ENCODE peak calls at places on chromosomes 6 and 20, in ten cellular contexts. U, A, M, P, R, C, E, D, Q and G are unnamed samples.

GRCh38 chr6:19037607-19038006 is 650.5 kb downstream of the RNF144B start:
- DNase-seq in U (no peak), A (no peak), M (no peak), P (no peak), R (no peak), C (no peak), E (no peak), D (no peak), Q (no peak), G (no peak)

GRCh38 chr20:17610566-17611289 is 40.9 kb downstream of the DSTN start:
- DNase-seq in U (peak), A (no peak), M (peak), P (no peak), R (peak), C (no peak), E (peak), D (peak), Q (no peak), G (peak)

GRCh38 chr20:62476074-62476838 is 461 bp upstream of the GATA5 start:
- DNase-seq in U (no peak), A (no peak), M (no peak), P (peak), R (no peak), C (no peak), E (no peak), D (no peak), Q (no peak), G (peak)

GRCh38 chr6:97068211-97068610 is 143.7 kb downstream of the KLHL32 start:
- DNase-seq in U (no peak), A (peak), M (no peak), P (peak), R (peak), C (no peak), E (no peak), D (no peak), Q (no peak), G (no peak)

GRCh38 chr20:32986331-32986966 is 17.8 kb downstream of the SUN5 start:
- DNase-seq in U (no peak), A (no peak), M (no peak), P (no peak), R (no peak), C (no peak), E (no peak), D (no peak), Q (no peak), G (no peak)

GRCh38 chr6:109695468-109695867 is 4.4 kb downstream of the FIG4 start:
- DNase-seq in U (no peak), A (no peak), M (no peak), P (no peak), R (no peak), C (no peak), E (no peak), D (peak), Q (no peak), G (no peak)

GRCh38 chr6:45420083-45420908 is 42.6 kb upstream of the SUPT3H start:
- DNase-seq in U (peak), A (no peak), M (peak), P (peak), R (peak), C (no peak), E (peak), D (peak), Q (no peak), G (peak)

GRCh38 chr20:14915356-14915755 is 577.9 kb upstream of the FLRT3 start:
- DNase-seq in U (no peak), A (no peak), M (no peak), P (no peak), R (no peak), C (no peak), E (no peak), D (no peak), Q (no peak), G (no peak)

GRCh38 chr20:60453847-60454246 is 495.6 kb downstream of the CDH26 start:
- DNase-seq in U (no peak), A (no peak), M (no peak), P (no peak), R (no peak), C (no peak), E (no peak), D (no peak), Q (no peak), G (no peak)

GRCh38 chr6:20483902-20484497 is 50.3 kb upstream of the CDKAL1 start:
- DNase-seq in U (no peak), A (no peak), M (no peak), P (peak), R (peak), C (no peak), E (no peak), D (no peak), Q (no peak), G (no peak)

GRCh38 chr20:53176133-53176532 is 204.0 kb downstream of the TSHZ2 start:
- DNase-seq in U (no peak), A (no peak), M (no peak), P (no peak), R (no peak), C (no peak), E (no peak), D (no peak), Q (no peak), G (no peak)

GRCh38 chr20:48057739-48058138 is 272.5 kb upstream of the SULF2 start:
- DNase-seq in U (no peak), A (no peak), M (no peak), P (no peak), R (no peak), C (no peak), E (no peak), D (no peak), Q (no peak), G (no peak)

GRCh38 chr20:53935353-53936084 is 134.9 kb downstream of the BCAS1 start:
- DNase-seq in U (no peak), A (no peak), M (no peak), P (no peak), R (no peak), C (no peak), E (no peak), D (no peak), Q (no peak), G (no peak)

GRCh38 chr6:88587158-88587537 is 376.3 kb downstream of the RNGTT start:
- DNase-seq in U (no peak), A (no peak), M (no peak), P (no peak), R (no peak), C (no peak), E (no peak), D (no peak), Q (no peak), G (no peak)

GRCh38 chr6:105587349-105588115 is 184.7 kb upstream of the PREP start:
- DNase-seq in U (no peak), A (no peak), M (no peak), P (peak), R (peak), C (no peak), E (no peak), D (peak), Q (peak), G (peak)

GRCh38 chr20:8545212-8545611 is 413.1 kb downstream of the PLCB1 start:
- DNase-seq in U (no peak), A (no peak), M (no peak), P (peak), R (peak), C (no peak), E (no peak), D (peak), Q (no peak), G (no peak)

GRCh38 chr20:40997116-40997515 is 31.5 kb upstream of the TOP1 start:
- DNase-seq in U (no peak), A (no peak), M (no peak), P (no peak), R (no peak), C (no peak), E (no peak), D (no peak), Q (no peak), G (no peak)

GRCh38 chr20:51703446-51704287 is 64.5 kb downstream of the ATP9A start:
- DNase-seq in U (no peak), A (no peak), M (no peak), P (no peak), R (no peak), C (no peak), E (no peak), D (no peak), Q (no peak), G (no peak)

GRCh38 chr6:14382381-14383236 is 265.0 kb downstream of the CD83 start:
- DNase-seq in U (no peak), A (no peak), M (no peak), P (no peak), R (no peak), C (no peak), E (no peak), D (no peak), Q (no peak), G (no peak)

GRCh38 chr6:52670502-52671409 is at the start of gene TMEM14A:
- DNase-seq in U (peak), A (peak), M (peak), P (peak), R (peak), C (peak), E (peak), D (peak), Q (peak), G (peak)

GRCh38 chr6:44386929-44387345 is 569 bp upstream of the CDC5L start:
- DNase-seq in U (no peak), A (no peak), M (no peak), P (peak), R (peak), C (no peak), E (no peak), D (peak), Q (no peak), G (no peak)

GRCh38 chr6:30378290-30378937 is 33.5 kb downstream of the RPP21 start:
- DNase-seq in U (no peak), A (no peak), M (no peak), P (peak), R (peak), C (no peak), E (no peak), D (no peak), Q (no peak), G (no peak)

GRCh38 chr20:54598351-54598750 is 123.0 kb downstream of the DOK5 start:
- DNase-seq in U (no peak), A (no peak), M (no peak), P (no peak), R (no peak), C (no peak), E (no peak), D (no peak), Q (no peak), G (no peak)